ENCODE peak calls at places on chromosomes 2 and 18, in eight cellular contexts. N, L, C, X, B, E, F and R are unnamed samples.

GRCh38 chr2:216339456-216340279 is 32.6 kb downstream of the MARCHF4 start:
- DNase-seq in C (no peak), L (peak), N (peak), X (no peak), E (peak), B (peak), F (no peak), R (peak)

GRCh38 chr18:55781481-55781957 is 193.5 kb upstream of the TCF4 start:
- DNase-seq in F (no peak), B (peak), L (peak), X (no peak), N (peak), E (peak), C (peak), R (peak)

GRCh38 chr2:149038442-149039212 is at the start of gene LYPD6B:
- DNase-seq in X (no peak), C (no peak), N (peak), F (no peak), E (no peak), B (peak), L (no peak), R (peak)

GRCh38 chr18:28960146-28960545 is 783.2 kb upstream of the CDH2 start:
- DNase-seq in B (peak), E (no peak), X (no peak), F (no peak), C (no peak), N (no peak), L (no peak), R (peak)

GRCh38 chr2:20093263-20094141 is 42.1 kb upstream of the LAPTM4A start:
- DNase-seq in F (no peak), X (no peak), E (peak), B (peak), N (no peak), C (peak), L (no peak), R (peak)

GRCh38 chr2:97928591-97928990 is 67.2 kb downstream of the TMEM131 start:
- DNase-seq in F (no peak), B (no peak), L (no peak), E (no peak), X (no peak), N (no peak), C (no peak), R (no peak)

GRCh38 chr2:59182249-59182648 is 941.1 kb upstream of the FANCL start:
- DNase-seq in C (no peak), F (no peak), N (no peak), X (no peak), B (peak), L (peak), E (no peak), R (peak)

GRCh38 chr2:239499989-239500914 is 99.4 kb upstream of the HDAC4 start:
- DNase-seq in B (no peak), C (no peak), E (peak), L (no peak), X (no peak), N (no peak), F (no peak), R (no peak)

GRCh38 chr2:176121377-176122111 is 975 bp upstream of the HOXD9 start:
- DNase-seq in B (no peak), E (peak), X (no peak), C (no peak), L (no peak), F (no peak), N (no peak), R (no peak)

GRCh38 chr2:229330952-229331351 is 59.9 kb upstream of the PID1 start:
- DNase-seq in C (no peak), X (peak), E (no peak), B (no peak), F (no peak), N (no peak), L (no peak), R (no peak)

GRCh38 chr2:209208211-209208610 is 215.6 kb upstream of the MAP2 start:
- DNase-seq in X (no peak), C (no peak), N (no peak), E (no peak), F (no peak), L (no peak), B (peak), R (peak)

GRCh38 chr18:58991127-58991798 is 126.6 kb downstream of the ZNF532 start:
- DNase-seq in C (no peak), N (no peak), F (no peak), L (no peak), X (peak), E (no peak), B (no peak), R (peak)

GRCh38 chr2:85644909-85645308 is 23.1 kb downstream of the SFTPB start:
- DNase-seq in L (no peak), E (no peak), B (no peak), X (no peak), C (no peak), N (no peak), F (no peak), R (no peak)

GRCh38 chr2:21096458-21096857 is 27.3 kb upstream of the TDRD15 start:
- DNase-seq in X (no peak), L (no peak), F (no peak), C (no peak), B (no peak), N (no peak), E (no peak), R (no peak)

GRCh38 chr2:144925886-144926285 is 406.0 kb upstream of the ZEB2 start:
- DNase-seq in B (no peak), X (no peak), F (no peak), L (no peak), E (no peak), C (no peak), N (no peak), R (no peak)

GRCh38 chr18:1020731-1021344 is 116.2 kb downstream of the ADCYAP1 start:
- DNase-seq in C (no peak), L (no peak), B (no peak), X (no peak), F (no peak), N (no peak), E (no peak), R (no peak)

GRCh38 chr2:241224068-241224850 is 35.8 kb downstream of the ANO7 start:
- DNase-seq in F (no peak), B (no peak), E (no peak), N (no peak), X (no peak), L (no peak), C (no peak), R (peak)

GRCh38 chr18:46051731-46052461 is 20.2 kb downstream of the PSTPIP2 start:
- DNase-seq in E (no peak), N (no peak), C (peak), X (no peak), L (no peak), B (no peak), F (no peak), R (peak)

GRCh38 chr2:55992465-55992864 is 68.9 kb upstream of the EFEMP1 start:
- DNase-seq in X (no peak), C (peak), E (peak), F (no peak), B (peak), N (no peak), L (no peak), R (peak)

GRCh38 chr2:218438601-218439000 is 19.7 kb downstream of the VIL1 start:
- DNase-seq in E (no peak), X (no peak), C (no peak), B (no peak), F (no peak), N (no peak), L (no peak), R (no peak)

GRCh38 chr2:111999809-112000208 is 55.3 kb upstream of the TMEM87B start:
- DNase-seq in F (no peak), X (no peak), N (no peak), C (no peak), B (no peak), E (no peak), L (no peak), R (no peak)

GRCh38 chr2:65033178-65033577 is 23.0 kb upstream of the CEP68 start:
- DNase-seq in L (no peak), B (no peak), E (no peak), F (no peak), C (no peak), X (no peak), N (no peak), R (peak)